ENCODE peak calls at places on chromosomes 5 and 9, in seven cellular contexts. One of them, this sample, is unnamed.

GRCh38 chr5:87400305-87400899 is 12.3 kb downstream of the CCNH start:
- DNase-seq in trophoblast cell: no peak
- DNase-seq in H9: no peak
- DNase-seq in mesendoderm: no peak
- DNase-seq in mesenchymal stem cell: peak; percentile 61
- DNase-seq in IMR-90: peak; percentile 61
- DNase-seq in H1: no peak
- DNase-seq in this sample: no peak

GRCh38 chr5:112511920-112512319 is 92.8 kb upstream of the EPB41L4A start:
- DNase-seq in IMR-90: no peak
- DNase-seq in mesenchymal stem cell: no peak
- DNase-seq in trophoblast cell: no peak
- DNase-seq in H9: no peak
- DNase-seq in H1: no peak
- DNase-seq in mesendoderm: no peak
- DNase-seq in this sample: no peak

GRCh38 chr9:3909966-3910650 is 384.3 kb upstream of the RFX3 start:
- DNase-seq in mesenchymal stem cell: peak; percentile 42
- DNase-seq in trophoblast cell: no peak
- DNase-seq in mesendoderm: no peak
- DNase-seq in H9: no peak
- DNase-seq in IMR-90: no peak
- DNase-seq in H1: no peak
- DNase-seq in this sample: no peak

GRCh38 chr9:1100945-1101344 is 50.8 kb downstream of the DMRT2 start:
- DNase-seq in mesenchymal stem cell: no peak
- DNase-seq in H9: peak; percentile 33
- DNase-seq in mesendoderm: peak; percentile 82
- DNase-seq in trophoblast cell: peak; percentile 14
- DNase-seq in IMR-90: peak; percentile 16
- DNase-seq in H1: peak; percentile 25
- DNase-seq in this sample: peak; percentile 53

GRCh38 chr9:105290401-105290800 is 46.0 kb downstream of the SLC44A1 start:
- DNase-seq in trophoblast cell: peak; percentile 58
- DNase-seq in H9: no peak
- DNase-seq in H1: no peak
- DNase-seq in mesendoderm: no peak
- DNase-seq in mesenchymal stem cell: peak; percentile 44
- DNase-seq in IMR-90: peak; percentile 55
- DNase-seq in this sample: no peak

GRCh38 chr5:137286025-137286610 is 213.0 kb downstream of the SPOCK1 start:
- DNase-seq in mesenchymal stem cell: no peak
- DNase-seq in H9: no peak
- DNase-seq in mesendoderm: no peak
- DNase-seq in trophoblast cell: no peak
- DNase-seq in H1: no peak
- DNase-seq in IMR-90: peak; percentile 33
- DNase-seq in this sample: no peak

GRCh38 chr9:91207889-91208651 is 153.6 kb downstream of the AUH start:
- DNase-seq in trophoblast cell: peak; percentile 26
- DNase-seq in H9: no peak
- DNase-seq in mesenchymal stem cell: peak; percentile 76
- DNase-seq in H1: no peak
- DNase-seq in IMR-90: peak; percentile 71
- DNase-seq in mesendoderm: no peak
- DNase-seq in this sample: no peak

GRCh38 chr5:124330595-124330994 is 415.8 kb downstream of the ZNF608 start:
- DNase-seq in H1: no peak
- DNase-seq in trophoblast cell: no peak
- DNase-seq in mesenchymal stem cell: no peak
- DNase-seq in IMR-90: no peak
- DNase-seq in mesendoderm: no peak
- DNase-seq in H9: no peak
- DNase-seq in this sample: no peak

GRCh38 chr5:164362021-164362420 is 856.6 kb downstream of the MAT2B start:
- DNase-seq in mesendoderm: no peak
- DNase-seq in H1: no peak
- DNase-seq in mesenchymal stem cell: no peak
- DNase-seq in trophoblast cell: no peak
- DNase-seq in H9: no peak
- DNase-seq in IMR-90: no peak
- DNase-seq in this sample: peak; percentile 8

GRCh38 chr5:3389471-3390026 is 206.1 kb upstream of the IRX1 start:
- DNase-seq in H9: no peak
- DNase-seq in IMR-90: no peak
- DNase-seq in mesenchymal stem cell: no peak
- DNase-seq in H1: no peak
- DNase-seq in trophoblast cell: no peak
- DNase-seq in mesendoderm: peak; percentile 11
- DNase-seq in this sample: no peak

GRCh38 chr5:112735702-112736101 is 2.0 kb upstream of the APC start:
- DNase-seq in H9: no peak
- DNase-seq in IMR-90: peak; percentile 75
- DNase-seq in mesenchymal stem cell: peak; percentile 32
- DNase-seq in H1: no peak
- DNase-seq in mesendoderm: no peak
- DNase-seq in trophoblast cell: peak; percentile 30
- DNase-seq in this sample: no peak

GRCh38 chr9:130938652-130939404 is at the start of gene FIBCD1:
- DNase-seq in H1: no peak
- DNase-seq in H9: peak; percentile 72
- DNase-seq in mesenchymal stem cell: peak; percentile 43
- DNase-seq in IMR-90: peak; percentile 34
- DNase-seq in mesendoderm: peak; percentile 67
- DNase-seq in trophoblast cell: no peak
- DNase-seq in this sample: no peak

GRCh38 chr5:44952376-44952775 is 143.6 kb downstream of the MRPS30 start:
- DNase-seq in trophoblast cell: peak; percentile 0
- DNase-seq in IMR-90: peak; percentile 15
- DNase-seq in mesenchymal stem cell: peak; percentile 62
- DNase-seq in mesendoderm: peak; percentile 71
- DNase-seq in H9: no peak
- DNase-seq in H1: no peak
- DNase-seq in this sample: no peak

GRCh38 chr5:32773944-32774343 is 62.8 kb downstream of the NPR3 start:
- DNase-seq in mesendoderm: no peak
- DNase-seq in H1: no peak
- DNase-seq in trophoblast cell: no peak
- DNase-seq in H9: no peak
- DNase-seq in mesenchymal stem cell: no peak
- DNase-seq in IMR-90: no peak
- DNase-seq in this sample: no peak

GRCh38 chr5:32777222-32777621 is 66.1 kb downstream of the NPR3 start:
- DNase-seq in IMR-90: no peak
- DNase-seq in mesendoderm: no peak
- DNase-seq in H1: no peak
- DNase-seq in trophoblast cell: no peak
- DNase-seq in H9: no peak
- DNase-seq in mesenchymal stem cell: no peak
- DNase-seq in this sample: no peak

GRCh38 chr5:32777733-32778132 is 66.6 kb downstream of the NPR3 start:
- DNase-seq in mesendoderm: no peak
- DNase-seq in H1: no peak
- DNase-seq in IMR-90: no peak
- DNase-seq in trophoblast cell: no peak
- DNase-seq in mesenchymal stem cell: no peak
- DNase-seq in H9: no peak
- DNase-seq in this sample: no peak

GRCh38 chr5:32778403-32778802 is 67.3 kb downstream of the NPR3 start:
- DNase-seq in trophoblast cell: no peak
- DNase-seq in mesenchymal stem cell: no peak
- DNase-seq in mesendoderm: no peak
- DNase-seq in H9: no peak
- DNase-seq in IMR-90: no peak
- DNase-seq in H1: no peak
- DNase-seq in this sample: no peak

DNA sequence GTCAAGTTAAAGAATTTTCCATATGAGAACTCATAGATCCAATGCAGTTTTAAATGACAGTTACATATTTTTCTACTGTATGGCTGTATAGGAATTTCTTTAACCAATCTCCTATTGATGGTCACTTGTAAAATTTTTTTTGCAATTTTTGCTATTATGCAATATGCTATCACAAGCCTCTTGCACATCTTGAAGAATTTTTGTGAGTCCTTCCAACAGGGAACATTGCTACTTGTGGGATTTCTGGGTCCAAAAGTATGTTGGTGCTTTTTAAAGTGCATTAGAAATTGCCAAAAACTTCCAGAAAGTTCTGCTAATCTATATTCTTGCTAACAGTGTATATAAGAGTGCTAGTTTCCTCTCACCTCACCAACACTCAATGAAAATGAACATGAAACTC is 65.1 kb downstream of the NPR3 start:
- DNase-seq in mesenchymal stem cell: no peak
- DNase-seq in IMR-90: no peak
- DNase-seq in H1: no peak
- DNase-seq in mesendoderm: no peak
- DNase-seq in H9: no peak
- DNase-seq in trophoblast cell: no peak
- DNase-seq in this sample: no peak
- H3K18ac ChIP-seq in mesenchymal stem cell: no peak overlapping the region
- H3K18ac ChIP-seq in IMR-90: no peak overlapping the region
- H3K18ac ChIP-seq in H1: no peak overlapping the region
- H3K18ac ChIP-seq in mesendoderm: no peak overlapping the region
- H3K18ac ChIP-seq in H9: no peak overlapping the region
- H3K18ac ChIP-seq in trophoblast cell: no peak overlapping the region
- H3K18ac ChIP-seq in this sample: no peak overlapping the region

GRCh38 chr5:133474851-133475590 is 137.3 kb downstream of the FSTL4 start:
- DNase-seq in H1: no peak
- DNase-seq in H9: no peak
- DNase-seq in IMR-90: no peak
- DNase-seq in mesenchymal stem cell: no peak
- DNase-seq in mesendoderm: peak; percentile 11
- DNase-seq in trophoblast cell: peak; percentile 67
- DNase-seq in this sample: no peak
- H3K18ac ChIP-seq in H1: no peak overlapping the region
- H3K18ac ChIP-seq in H9: no peak overlapping the region
- H3K18ac ChIP-seq in IMR-90: no peak overlapping the region
- H3K18ac ChIP-seq in mesenchymal stem cell: no peak overlapping the region
- H3K18ac ChIP-seq in mesendoderm: no peak overlapping the region
- H3K18ac ChIP-seq in trophoblast cell: no peak overlapping the region
- H3K18ac ChIP-seq in this sample: peak overlapping the region; percentile 79

DNA sequence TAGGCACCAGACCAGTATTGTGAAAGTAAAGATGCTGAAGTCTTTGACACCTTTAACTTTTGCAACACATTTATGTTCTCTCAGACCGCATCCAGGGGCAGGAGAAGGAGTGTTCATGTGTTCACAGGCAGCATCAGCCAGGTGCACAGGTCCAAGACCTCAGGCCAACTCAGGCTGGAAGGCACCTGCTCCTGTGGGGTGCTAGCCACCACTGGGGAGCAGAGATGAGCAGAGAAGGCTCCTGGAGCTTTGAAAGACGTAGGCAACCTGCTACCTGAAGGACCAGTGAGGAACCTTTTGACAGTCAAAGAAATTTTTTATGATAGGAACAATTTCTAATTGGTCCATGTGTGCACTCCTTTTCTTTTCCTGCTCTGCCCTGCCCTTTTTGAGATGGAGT is 35.6 kb downstream of the DAPK1 start:
- DNase-seq in trophoblast cell: no peak
- DNase-seq in mesendoderm: no peak
- DNase-seq in mesenchymal stem cell: no peak
- DNase-seq in IMR-90: no peak
- DNase-seq in H1: no peak
- DNase-seq in H9: peak; percentile 26
- DNase-seq in this sample: no peak
- H3K18ac ChIP-seq in trophoblast cell: no peak overlapping the region
- H3K18ac ChIP-seq in mesendoderm: no peak overlapping the region
- H3K18ac ChIP-seq in mesenchymal stem cell: no peak overlapping the region
- H3K18ac ChIP-seq in IMR-90: no peak overlapping the region
- H3K18ac ChIP-seq in H1: no peak overlapping the region
- H3K18ac ChIP-seq in H9: no peak overlapping the region
- H3K18ac ChIP-seq in this sample: no peak overlapping the region

GRCh38 chr5:80867233-80867632 is 92.9 kb upstream of the RASGRF2 start:
- DNase-seq in mesenchymal stem cell: peak; percentile 16
- DNase-seq in IMR-90: peak; percentile 13
- DNase-seq in trophoblast cell: no peak
- DNase-seq in mesendoderm: no peak
- DNase-seq in H9: no peak
- DNase-seq in H1: no peak
- DNase-seq in this sample: no peak
- H3K18ac ChIP-seq in mesenchymal stem cell: no peak overlapping the region
- H3K18ac ChIP-seq in IMR-90: no peak overlapping the region
- H3K18ac ChIP-seq in trophoblast cell: peak overlapping the region; percentile 21
- H3K18ac ChIP-seq in mesendoderm: no peak overlapping the region
- H3K18ac ChIP-seq in H9: no peak overlapping the region
- H3K18ac ChIP-seq in H1: no peak overlapping the region
- H3K18ac ChIP-seq in this sample: no peak overlapping the region

GRCh38 chr5:135322744-135323143 is 76.3 kb downstream of the MACROH2A1 start:
- DNase-seq in mesendoderm: no peak
- DNase-seq in H1: no peak
- DNase-seq in IMR-90: no peak
- DNase-seq in mesenchymal stem cell: no peak
- DNase-seq in trophoblast cell: no peak
- DNase-seq in H9: no peak
- DNase-seq in this sample: no peak
- H3K18ac ChIP-seq in mesendoderm: no peak overlapping the region
- H3K18ac ChIP-seq in H1: no peak overlapping the region
- H3K18ac ChIP-seq in IMR-90: no peak overlapping the region
- H3K18ac ChIP-seq in mesenchymal stem cell: no peak overlapping the region
- H3K18ac ChIP-seq in trophoblast cell: no peak overlapping the region
- H3K18ac ChIP-seq in H9: no peak overlapping the region
- H3K18ac ChIP-seq in this sample: no peak overlapping the region

GRCh38 chr5:5298841-5299543 is 123.5 kb upstream of the ICE1 start:
- DNase-seq in IMR-90: no peak
- DNase-seq in mesenchymal stem cell: no peak
- DNase-seq in H1: no peak
- DNase-seq in mesendoderm: no peak
- DNase-seq in trophoblast cell: no peak
- DNase-seq in H9: no peak
- DNase-seq in this sample: no peak

GRCh38 chr5:5295361-5295760 is 127.1 kb upstream of the ICE1 start:
- DNase-seq in mesendoderm: no peak
- DNase-seq in H9: no peak
- DNase-seq in mesenchymal stem cell: no peak
- DNase-seq in H1: no peak
- DNase-seq in IMR-90: no peak
- DNase-seq in trophoblast cell: no peak
- DNase-seq in this sample: no peak

GRCh38 chr5:5298068-5298633 is 124.3 kb upstream of the ICE1 start:
- DNase-seq in mesenchymal stem cell: no peak
- DNase-seq in IMR-90: no peak
- DNase-seq in H9: no peak
- DNase-seq in mesendoderm: no peak
- DNase-seq in trophoblast cell: no peak
- DNase-seq in H1: no peak
- DNase-seq in this sample: no peak

GRCh38 chr5:5296061-5296460 is 126.4 kb upstream of the ICE1 start:
- DNase-seq in H9: no peak
- DNase-seq in H1: no peak
- DNase-seq in IMR-90: no peak
- DNase-seq in trophoblast cell: no peak
- DNase-seq in mesenchymal stem cell: no peak
- DNase-seq in mesendoderm: no peak
- DNase-seq in this sample: no peak

GRCh38 chr5:5297432-5298067 is 124.9 kb upstream of the ICE1 start:
- DNase-seq in mesenchymal stem cell: no peak
- DNase-seq in mesendoderm: no peak
- DNase-seq in trophoblast cell: no peak
- DNase-seq in H1: no peak
- DNase-seq in IMR-90: no peak
- DNase-seq in H9: no peak
- DNase-seq in this sample: no peak
- H3K18ac ChIP-seq in mesenchymal stem cell: no peak overlapping the region
- H3K18ac ChIP-seq in mesendoderm: no peak overlapping the region
- H3K18ac ChIP-seq in trophoblast cell: no peak overlapping the region
- H3K18ac ChIP-seq in H1: no peak overlapping the region
- H3K18ac ChIP-seq in IMR-90: no peak overlapping the region
- H3K18ac ChIP-seq in H9: no peak overlapping the region
- H3K18ac ChIP-seq in this sample: no peak overlapping the region